ENCODE peak calls at places on chromosome 6, in ten cellular contexts. One of them, this sample, is unnamed.
A peak's percentile ranks its signal among the peaks of the same experiment; 100 is the strongest.

GRCh38 chr6:23659125-23659524 is 466.9 kb upstream of the NRSN1 start:
- DNase-seq in neural progenitor cell: peak; percentile 72
- DNase-seq in GM13976: no peak
- DNase-seq in psoas muscle: no peak
- DNase-seq in esophagus squamous epithelium: no peak
- DNase-seq in GM20000: no peak
- DNase-seq in CD8-positive, alpha-beta T cell: no peak
- DNase-seq in Calu3: peak; percentile 66
- DNase-seq in A549: no peak
- DNase-seq in astrocyte of the spinal cord: peak; percentile 14
- DNase-seq in this sample: no peak

GRCh38 chr6:167122041-167122826 is 662 bp upstream of the CCR6 start:
- DNase-seq in neural progenitor cell: no peak
- DNase-seq in GM13976: no peak
- DNase-seq in psoas muscle: no peak
- DNase-seq in esophagus squamous epithelium: no peak
- DNase-seq in GM20000: no peak
- DNase-seq in CD8-positive, alpha-beta T cell: no peak
- DNase-seq in Calu3: no peak
- DNase-seq in A549: no peak
- DNase-seq in astrocyte of the spinal cord: no peak
- DNase-seq in this sample: no peak

GRCh38 chr6:39490120-39490519 is 167.6 kb upstream of the KCNK16 start:
- DNase-seq in neural progenitor cell: no peak
- DNase-seq in GM13976: no peak
- DNase-seq in psoas muscle: no peak
- DNase-seq in esophagus squamous epithelium: no peak
- DNase-seq in GM20000: no peak
- DNase-seq in CD8-positive, alpha-beta T cell: no peak
- DNase-seq in Calu3: no peak
- DNase-seq in A549: no peak
- DNase-seq in astrocyte of the spinal cord: no peak
- DNase-seq in this sample: no peak

GRCh38 chr6:170117111-170117972 is 173.5 kb downstream of the DLL1 start:
- DNase-seq in neural progenitor cell: no peak
- DNase-seq in GM13976: no peak
- DNase-seq in psoas muscle: no peak
- DNase-seq in esophagus squamous epithelium: no peak
- DNase-seq in GM20000: no peak
- DNase-seq in CD8-positive, alpha-beta T cell: no peak
- DNase-seq in Calu3: no peak
- DNase-seq in A549: no peak
- DNase-seq in astrocyte of the spinal cord: no peak
- DNase-seq in this sample: peak; percentile 17

GRCh38 chr6:56766806-56767178 is 124.1 kb upstream of the DST start:
- DNase-seq in neural progenitor cell: no peak
- DNase-seq in GM13976: peak; percentile 52
- DNase-seq in psoas muscle: no peak
- DNase-seq in esophagus squamous epithelium: no peak
- DNase-seq in GM20000: peak; percentile 68
- DNase-seq in CD8-positive, alpha-beta T cell: no peak
- DNase-seq in Calu3: no peak
- DNase-seq in A549: no peak
- DNase-seq in astrocyte of the spinal cord: peak; percentile 83
- DNase-seq in this sample: no peak

GRCh38 chr6:147479857-147480256 is 28.6 kb upstream of the SAMD5 start:
- DNase-seq in neural progenitor cell: no peak
- DNase-seq in GM13976: no peak
- DNase-seq in psoas muscle: no peak
- DNase-seq in esophagus squamous epithelium: no peak
- DNase-seq in GM20000: no peak
- DNase-seq in CD8-positive, alpha-beta T cell: no peak
- DNase-seq in Calu3: no peak
- DNase-seq in A549: no peak
- DNase-seq in astrocyte of the spinal cord: no peak
- DNase-seq in this sample: no peak

GRCh38 chr6:18161437-18161836 is 6.2 kb downstream of the KDM1B start:
- DNase-seq in neural progenitor cell: no peak
- DNase-seq in GM13976: no peak
- DNase-seq in psoas muscle: no peak
- DNase-seq in esophagus squamous epithelium: no peak
- DNase-seq in GM20000: no peak
- DNase-seq in CD8-positive, alpha-beta T cell: no peak
- DNase-seq in Calu3: no peak
- DNase-seq in A549: no peak
- DNase-seq in astrocyte of the spinal cord: no peak
- DNase-seq in this sample: no peak

GRCh38 chr6:139858444-139858843 is 484.0 kb upstream of the CITED2 start:
- DNase-seq in neural progenitor cell: no peak
- DNase-seq in GM13976: no peak
- DNase-seq in psoas muscle: no peak
- DNase-seq in esophagus squamous epithelium: no peak
- DNase-seq in GM20000: no peak
- DNase-seq in CD8-positive, alpha-beta T cell: no peak
- DNase-seq in Calu3: peak; percentile 35
- DNase-seq in A549: no peak
- DNase-seq in astrocyte of the spinal cord: no peak
- DNase-seq in this sample: no peak

GRCh38 chr6:24257282-24257681 is 100.6 kb downstream of the DCDC2 start:
- DNase-seq in neural progenitor cell: peak; percentile 14
- DNase-seq in GM13976: no peak
- DNase-seq in psoas muscle: no peak
- DNase-seq in esophagus squamous epithelium: no peak
- DNase-seq in GM20000: no peak
- DNase-seq in CD8-positive, alpha-beta T cell: no peak
- DNase-seq in Calu3: no peak
- DNase-seq in A549: no peak
- DNase-seq in astrocyte of the spinal cord: no peak
- DNase-seq in this sample: no peak

GRCh38 chr6:17869010-17869752 is 118.3 kb downstream of the KIF13A start:
- DNase-seq in neural progenitor cell: no peak
- DNase-seq in GM13976: no peak
- DNase-seq in psoas muscle: no peak
- DNase-seq in esophagus squamous epithelium: no peak
- DNase-seq in GM20000: no peak
- DNase-seq in CD8-positive, alpha-beta T cell: no peak
- DNase-seq in Calu3: no peak
- DNase-seq in A549: no peak
- DNase-seq in astrocyte of the spinal cord: peak; percentile 64
- DNase-seq in this sample: no peak

GRCh38 chr6:114024746-114025145 is 53.8 kb upstream of the HDAC2 start:
- DNase-seq in neural progenitor cell: no peak
- DNase-seq in GM13976: no peak
- DNase-seq in psoas muscle: no peak
- DNase-seq in esophagus squamous epithelium: no peak
- DNase-seq in GM20000: no peak
- DNase-seq in CD8-positive, alpha-beta T cell: no peak
- DNase-seq in Calu3: no peak
- DNase-seq in A549: no peak
- DNase-seq in astrocyte of the spinal cord: no peak
- DNase-seq in this sample: no peak

GRCh38 chr6:166691199-166691598 is 64.1 kb upstream of the RPS6KA2 start:
- DNase-seq in neural progenitor cell: no peak
- DNase-seq in GM13976: no peak
- DNase-seq in psoas muscle: peak; percentile 86
- DNase-seq in esophagus squamous epithelium: no peak
- DNase-seq in GM20000: no peak
- DNase-seq in CD8-positive, alpha-beta T cell: no peak
- DNase-seq in Calu3: peak; percentile 44
- DNase-seq in A549: no peak
- DNase-seq in astrocyte of the spinal cord: peak; percentile 56
- DNase-seq in this sample: no peak

GRCh38 chr6:96836579-96837137 is 619 bp downstream of the GPR63 start:
- DNase-seq in neural progenitor cell: peak; percentile 50
- DNase-seq in GM13976: no peak
- DNase-seq in psoas muscle: no peak
- DNase-seq in esophagus squamous epithelium: no peak
- DNase-seq in GM20000: no peak
- DNase-seq in CD8-positive, alpha-beta T cell: peak; percentile 11
- DNase-seq in Calu3: no peak
- DNase-seq in A549: no peak
- DNase-seq in astrocyte of the spinal cord: peak; percentile 19
- DNase-seq in this sample: no peak

DNA sequence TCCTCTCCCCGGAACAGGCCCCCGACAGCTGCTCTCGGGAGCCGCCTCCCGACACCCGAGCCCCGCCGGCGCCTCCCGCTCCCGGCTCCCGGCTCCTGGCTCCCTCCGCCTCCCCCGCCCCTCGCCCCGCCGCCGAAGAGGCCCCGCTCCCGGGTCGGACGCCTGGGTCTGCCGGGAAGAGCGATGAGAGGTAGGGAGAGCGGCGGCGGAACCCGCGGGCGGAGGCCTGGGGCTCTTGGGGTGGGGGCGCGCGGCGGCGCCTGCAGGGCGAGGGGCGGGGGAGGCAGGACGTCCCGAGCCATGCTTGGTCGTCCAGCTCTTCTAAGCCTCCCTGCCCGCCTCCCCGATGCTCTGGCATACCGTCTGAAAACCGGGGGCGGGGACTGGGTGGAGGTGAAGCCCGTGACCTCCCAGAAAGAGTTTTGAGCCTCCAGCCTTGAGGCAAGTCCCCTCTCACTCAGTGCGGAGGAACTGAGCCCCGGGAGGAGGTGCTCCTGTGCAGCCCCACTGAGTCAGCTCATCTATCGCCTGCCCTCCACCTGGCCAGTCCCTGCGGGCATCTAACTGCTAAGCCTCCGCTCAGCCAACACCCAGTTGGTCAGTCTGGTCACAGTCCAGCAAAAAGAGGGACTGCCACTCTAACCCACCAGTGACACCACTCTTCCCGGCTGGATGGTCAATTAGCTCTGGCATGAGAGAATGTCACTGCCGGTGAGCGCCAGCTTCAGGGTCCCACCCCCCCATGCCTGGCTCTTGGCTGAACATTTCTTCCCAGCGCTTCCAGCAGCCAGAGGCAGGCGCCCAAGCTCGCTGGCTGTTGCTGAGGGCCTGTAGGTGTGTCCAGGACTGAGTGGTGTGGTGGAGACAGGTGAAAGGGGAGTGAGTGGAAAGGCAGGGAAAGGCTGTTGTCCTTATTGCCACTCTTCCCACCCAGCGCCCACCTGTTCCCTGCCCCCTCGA is 482 bp downstream of the DDR1 start:
- DNase-seq in neural progenitor cell: peak; percentile 76
- DNase-seq in GM13976: peak; percentile 82
- DNase-seq in psoas muscle: peak; percentile 88
- DNase-seq in esophagus squamous epithelium: no peak
- DNase-seq in GM20000: peak; percentile 87
- DNase-seq in CD8-positive, alpha-beta T cell: peak; percentile 34
- DNase-seq in Calu3: peak; percentile 74
- DNase-seq in A549: peak; percentile 47
- DNase-seq in astrocyte of the spinal cord: peak; percentile 34
- DNase-seq in this sample: no peak
- TF ChIP-seq CTCF in neural progenitor cell: no peak
- TF ChIP-seq CTCF in GM13976: no peak
- TF ChIP-seq CTCF in psoas muscle: no peak
- TF ChIP-seq CTCF in esophagus squamous epithelium: no peak
- TF ChIP-seq CTCF in GM20000: no peak
- TF ChIP-seq CTCF in CD8-positive, alpha-beta T cell: no peak
- TF ChIP-seq CTCF in Calu3: no peak
- TF ChIP-seq CTCF in A549: no peak
- TF ChIP-seq CTCF in astrocyte of the spinal cord: peak; percentile 0
- TF ChIP-seq CTCF in this sample: no peak

GRCh38 chr6:1382883-1383728 is 6.3 kb upstream of the FOXF2 start:
- DNase-seq in neural progenitor cell: peak; percentile 54
- DNase-seq in GM13976: peak; percentile 34
- DNase-seq in psoas muscle: no peak
- DNase-seq in esophagus squamous epithelium: no peak
- DNase-seq in GM20000: peak; percentile 34
- DNase-seq in CD8-positive, alpha-beta T cell: no peak
- DNase-seq in Calu3: no peak
- DNase-seq in A549: no peak
- DNase-seq in astrocyte of the spinal cord: no peak
- DNase-seq in this sample: no peak
- TF ChIP-seq CTCF in neural progenitor cell: no peak
- TF ChIP-seq CTCF in GM13976: no peak
- TF ChIP-seq CTCF in psoas muscle: no peak
- TF ChIP-seq CTCF in esophagus squamous epithelium: no peak
- TF ChIP-seq CTCF in GM20000: no peak
- TF ChIP-seq CTCF in CD8-positive, alpha-beta T cell: no peak
- TF ChIP-seq CTCF in Calu3: no peak
- TF ChIP-seq CTCF in A549: no peak
- TF ChIP-seq CTCF in astrocyte of the spinal cord: no peak
- TF ChIP-seq CTCF in this sample: no peak

DNA sequence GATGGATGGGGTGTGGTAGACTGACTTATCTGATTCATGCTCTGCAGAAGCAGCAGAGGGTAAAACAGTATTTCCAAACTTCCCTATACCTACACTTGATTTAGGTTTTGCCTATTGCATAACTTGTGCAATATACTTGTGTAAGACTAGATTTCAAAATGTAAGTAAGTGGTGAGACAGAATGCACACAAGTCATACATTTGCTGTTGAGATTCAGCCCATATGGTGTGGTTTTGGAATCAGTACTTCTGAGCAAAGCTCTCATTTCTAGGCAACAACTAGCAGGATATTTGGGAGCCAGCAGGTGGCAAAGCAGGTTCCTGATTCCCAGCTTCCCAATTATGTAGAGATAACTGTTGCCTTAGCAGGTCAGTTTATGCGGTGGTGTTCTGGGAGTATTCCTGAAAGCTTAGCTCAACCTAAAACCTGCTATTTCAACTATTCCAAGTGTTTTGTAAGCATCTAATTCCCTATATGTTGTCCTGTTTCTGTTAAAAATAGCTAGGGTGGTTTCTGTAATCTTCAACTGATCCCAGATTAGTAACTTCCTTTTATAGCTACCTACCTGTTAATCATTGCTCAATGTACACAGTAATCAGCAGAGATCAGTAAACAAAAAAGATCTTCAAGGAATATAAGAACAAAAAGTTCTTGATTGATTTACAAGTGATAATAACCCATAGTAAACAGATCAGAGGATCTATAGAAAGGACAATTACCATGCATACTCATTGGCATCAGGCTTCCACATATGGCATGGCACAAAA is 8.5 kb upstream of the FABP7 start:
- DNase-seq in neural progenitor cell: peak; percentile 34
- DNase-seq in GM13976: no peak
- DNase-seq in psoas muscle: no peak
- DNase-seq in esophagus squamous epithelium: no peak
- DNase-seq in GM20000: no peak
- DNase-seq in CD8-positive, alpha-beta T cell: no peak
- DNase-seq in Calu3: no peak
- DNase-seq in A549: no peak
- DNase-seq in astrocyte of the spinal cord: no peak
- DNase-seq in this sample: no peak
- TF ChIP-seq CTCF in neural progenitor cell: peak; percentile 45
- TF ChIP-seq CTCF in GM13976: no peak
- TF ChIP-seq CTCF in psoas muscle: no peak
- TF ChIP-seq CTCF in esophagus squamous epithelium: no peak
- TF ChIP-seq CTCF in GM20000: no peak
- TF ChIP-seq CTCF in CD8-positive, alpha-beta T cell: no peak
- TF ChIP-seq CTCF in Calu3: no peak
- TF ChIP-seq CTCF in A549: no peak
- TF ChIP-seq CTCF in astrocyte of the spinal cord: no peak
- TF ChIP-seq CTCF in this sample: no peak

GRCh38 chr6:12039540-12040459 is 27.7 kb downstream of the HIVEP1 start:
- DNase-seq in neural progenitor cell: no peak
- DNase-seq in GM13976: no peak
- DNase-seq in psoas muscle: no peak
- DNase-seq in esophagus squamous epithelium: no peak
- DNase-seq in GM20000: no peak
- DNase-seq in CD8-positive, alpha-beta T cell: no peak
- DNase-seq in Calu3: no peak
- DNase-seq in A549: no peak
- DNase-seq in astrocyte of the spinal cord: no peak
- DNase-seq in this sample: no peak
- TF ChIP-seq CTCF in neural progenitor cell: no peak
- TF ChIP-seq CTCF in GM13976: no peak
- TF ChIP-seq CTCF in psoas muscle: no peak
- TF ChIP-seq CTCF in esophagus squamous epithelium: no peak
- TF ChIP-seq CTCF in GM20000: no peak
- TF ChIP-seq CTCF in CD8-positive, alpha-beta T cell: no peak
- TF ChIP-seq CTCF in Calu3: no peak
- TF ChIP-seq CTCF in A549: no peak
- TF ChIP-seq CTCF in astrocyte of the spinal cord: no peak
- TF ChIP-seq CTCF in this sample: no peak

GRCh38 chr6:3259491-3259958 is 778 bp downstream of the PSMG4 start:
- DNase-seq in neural progenitor cell: peak; percentile 51
- DNase-seq in GM13976: no peak
- DNase-seq in psoas muscle: peak; percentile 58
- DNase-seq in esophagus squamous epithelium: no peak
- DNase-seq in GM20000: peak; percentile 57
- DNase-seq in CD8-positive, alpha-beta T cell: peak; percentile 28
- DNase-seq in Calu3: peak; percentile 15
- DNase-seq in A549: peak; percentile 25
- DNase-seq in astrocyte of the spinal cord: peak; percentile 24
- DNase-seq in this sample: peak; percentile 23
- TF ChIP-seq CTCF in neural progenitor cell: no peak
- TF ChIP-seq CTCF in GM13976: no peak
- TF ChIP-seq CTCF in psoas muscle: no peak
- TF ChIP-seq CTCF in esophagus squamous epithelium: no peak
- TF ChIP-seq CTCF in GM20000: no peak
- TF ChIP-seq CTCF in CD8-positive, alpha-beta T cell: no peak
- TF ChIP-seq CTCF in Calu3: no peak
- TF ChIP-seq CTCF in A549: no peak
- TF ChIP-seq CTCF in astrocyte of the spinal cord: peak; percentile 15
- TF ChIP-seq CTCF in this sample: no peak